ENCODE peak calls at places on chromosomes 7 and 10, in eight cellular contexts. Z is NCI-H345; X is foreskin fibroblast; D is NAMALWA; E is CD8-positive, alpha-beta T cell; B is T-helper 2 cell treated with Interferon-gamma antibody and Interleukin-4, amounts not matched to agents 5 μg/mL and 100 μg/mL, for 36 hours; C is HTR-8/SVneo; Q is HEK293T. J is an unnamed sample.

GRCh38 chr7:83060218-83060617 is 102.5 kb downstream of the PCLO start:
- DNase-seq in C (no peak), Z (peak), E (no peak), X (peak), Q (no peak), B (no peak), D (no peak), J (no peak)

GRCh38 chr7:5627745-5628547 is 153.5 kb downstream of the RNF216 start:
- DNase-seq in D (no peak), Q (no peak), X (no peak), C (no peak), Z (no peak), B (no peak), E (no peak), J (no peak)

GRCh38 chr10:62653254-62653653 is 151.3 kb upstream of the ADO start:
- DNase-seq in C (no peak), D (peak), Z (no peak), Q (no peak), X (no peak), B (no peak), E (no peak), J (no peak)

GRCh38 chr7:157490465-157490912 is 153.7 kb downstream of the DNAJB6 start:
- DNase-seq in E (no peak), Q (no peak), C (no peak), D (peak), B (peak), X (peak), Z (no peak), J (no peak)

GRCh38 chr7:37311282-37311868 is 137.3 kb downstream of the ELMO1 start:
- DNase-seq in B (peak), C (no peak), Q (no peak), Z (no peak), X (peak), E (no peak), D (no peak), J (no peak)

GRCh38 chr7:130148561-130148960 is 56.6 kb downstream of the TMEM209 start:
- DNase-seq in D (no peak), Q (no peak), C (no peak), Z (no peak), B (no peak), E (no peak), X (peak), J (no peak)

GRCh38 chr10:86659721-86660438 is 5.5 kb downstream of the OPN4 start:
- DNase-seq in Q (no peak), D (no peak), C (no peak), Z (no peak), X (no peak), E (no peak), B (no peak), J (no peak)

GRCh38 chr7:77550586-77550985 is 13.5 kb downstream of the PTPN12 start:
- DNase-seq in B (no peak), D (no peak), Z (no peak), E (no peak), Q (no peak), X (peak), C (no peak), J (no peak)

GRCh38 chr7:148625342-148625741 is 34.8 kb downstream of the C7orf33 start:
- DNase-seq in Q (no peak), Z (no peak), X (no peak), D (no peak), C (no peak), E (no peak), B (no peak), J (peak)

GRCh38 chr7:26361637-26362036 is 70.0 kb downstream of the SNX10 start:
- DNase-seq in C (no peak), Q (no peak), X (no peak), Z (no peak), D (no peak), B (no peak), E (no peak), J (no peak)

GRCh38 chr10:24449334-24449740 is 240.4 kb downstream of the KIAA1217 start:
- DNase-seq in D (peak), X (peak), E (no peak), C (no peak), B (no peak), Z (no peak), Q (no peak), J (no peak)

GRCh38 chr7:73633844-73634243 is 9.5 kb upstream of the MLXIPL start:
- DNase-seq in Z (no peak), C (no peak), Q (no peak), B (no peak), D (no peak), X (no peak), E (no peak), J (no peak)

GRCh38 chr7:23055582-23056178 is 41.8 kb upstream of the HYCC1 start:
- DNase-seq in Z (peak), D (peak), C (peak), Q (peak), B (peak), X (peak), E (peak), J (peak)

GRCh38 chr7:158753900-158754299 is 49.3 kb upstream of the NCAPG2 start:
- DNase-seq in E (no peak), Q (no peak), Z (no peak), C (no peak), D (no peak), B (no peak), X (no peak), J (no peak)

GRCh38 chr7:129665013-129665401 is 53.5 kb downstream of the NRF1 start:
- DNase-seq in E (no peak), Q (no peak), D (no peak), Z (no peak), X (peak), B (no peak), C (peak), J (no peak)

GRCh38 chr7:128082431-128082830 is 51.2 kb upstream of the LRRC4 start:
- DNase-seq in B (no peak), Z (no peak), Q (no peak), D (no peak), X (no peak), E (no peak), C (no peak), J (no peak)

GRCh38 chr7:133295484-133295883 is 42.6 kb downstream of the EXOC4 start:
- DNase-seq in D (no peak), C (no peak), Q (no peak), Z (no peak), E (no peak), B (no peak), X (no peak), J (no peak)

GRCh38 chr7:30285067-30285530 is 702 bp downstream of the ZNRF2 start:
- DNase-seq in B (no peak), Z (peak), E (peak), X (peak), C (no peak), D (peak), Q (no peak), J (peak)

GRCh38 chr7:65268782-65269149 is 104.9 kb upstream of the ZNF92 start:
- DNase-seq in B (no peak), E (no peak), D (no peak), Q (no peak), X (no peak), C (no peak), Z (no peak), J (no peak)

GRCh38 chr7:55309040-55309991 is 55.8 kb upstream of the LANCL2 start:
- DNase-seq in C (no peak), Z (no peak), B (peak), X (no peak), Q (no peak), D (no peak), E (peak), J (peak)

GRCh38 chr10:75982611-75983369 is 551.4 kb downstream of the LRMDA start:
- DNase-seq in C (no peak), X (peak), E (no peak), D (no peak), Q (no peak), B (no peak), Z (no peak), J (peak)

GRCh38 chr10:58919927-58920654 is 256.4 kb upstream of the PHYHIPL start:
- DNase-seq in C (peak), E (no peak), X (peak), D (no peak), B (no peak), Z (peak), Q (no peak), J (no peak)

GRCh38 chr10:33715303-33715702 is 380.8 kb upstream of the NRP1 start:
- DNase-seq in E (no peak), Q (no peak), D (no peak), X (no peak), B (no peak), Z (no peak), C (no peak), J (no peak)

GRCh38 chr10:28714401-28715053 is 37.2 kb downstream of the BAMBI start:
- DNase-seq in Q (no peak), Z (no peak), E (no peak), C (no peak), D (no peak), B (no peak), X (no peak), J (no peak)

GRCh38 chr10:79403441-79404230 is 41.8 kb downstream of the ZCCHC24 start:
- DNase-seq in E (no peak), D (no peak), Q (no peak), Z (no peak), X (peak), C (no peak), B (no peak), J (no peak)

GRCh38 chr10:125102821-125103220 is 57.5 kb downstream of the CTBP2 start:
- DNase-seq in E (no peak), D (no peak), X (no peak), Q (no peak), Z (no peak), C (no peak), B (no peak), J (no peak)

GRCh38 chr7:23205861-23206510 is 24.1 kb downstream of the NUP42 start:
- DNase-seq in Q (no peak), B (no peak), E (no peak), Z (no peak), C (no peak), D (no peak), X (peak), J (no peak)

GRCh38 chr10:94104316-94105060 is 110.8 kb downstream of the PLCE1 start:
- DNase-seq in Z (no peak), Q (no peak), E (no peak), C (no peak), D (no peak), B (no peak), X (peak), J (no peak)

GRCh38 chr10:22674215-22674930 is 40.0 kb downstream of the PIP4K2A start:
- DNase-seq in E (no peak), B (no peak), C (no peak), Q (no peak), X (no peak), Z (no peak), D (no peak), J (no peak)

GRCh38 chr7:37065779-37066271 is 341.5 kb upstream of the AOAH start:
- DNase-seq in Q (no peak), D (no peak), B (peak), Z (no peak), E (no peak), X (peak), C (no peak), J (no peak)

GRCh38 chr10:14184841-14185500 is 145.8 kb downstream of the FRMD4A start:
- DNase-seq in Z (no peak), D (peak), C (no peak), E (peak), B (peak), Q (no peak), X (no peak), J (no peak)

GRCh38 chr10:106722524-106722923 is 442.0 kb downstream of the SORCS1 start:
- DNase-seq in Z (no peak), D (peak), E (no peak), Q (peak), B (no peak), X (no peak), C (no peak), J (no peak)

GRCh38 chr10:44989621-44990301 is 11.0 kb upstream of the ZNF22 start:
- DNase-seq in Q (no peak), C (no peak), D (no peak), B (no peak), Z (no peak), E (no peak), X (no peak), J (no peak)